ENCODE peak calls at places on chromosomes 4 and X, in six cellular contexts. Q, O, L, A, B and U are unnamed samples.

GRCh38 chr4:152308925-152309324 is 227.0 kb downstream of the FBXW7 start:
- DNase-seq in Q (no peak), O (no peak), L (no peak), A (no peak), B (no peak), U (no peak)

GRCh38 chr4:74394476-74395136 is 29.7 kb downstream of the EREG start:
- DNase-seq in Q (no peak), O (peak; percentile 79), L (no peak), A (no peak), B (peak; percentile 27), U (no peak)

GRCh38 chr4:139242511-139243051 is 37.4 kb downstream of the MGARP start:
- DNase-seq in Q (no peak), O (peak; percentile 62), L (no peak), A (no peak), B (no peak), U (no peak)

GRCh38 chrX:85375333-85375738 is 4.1 kb downstream of the POF1B start:
- DNase-seq in Q (no peak), O (no peak), L (peak; percentile 20), A (no peak), B (no peak), U (peak; percentile 23)

GRCh38 chr4:134122903-134123302 is 78.7 kb downstream of the PABPC4L start:
- DNase-seq in Q (no peak), O (no peak), L (no peak), A (no peak), B (no peak), U (no peak)

GRCh38 chr4:113968473-113968872 is 11.0 kb downstream of the ARSJ start:
- DNase-seq in Q (no peak), O (no peak), L (no peak), A (no peak), B (no peak), U (no peak)

GRCh38 chr4:154616731-154617130 is 4.3 kb upstream of the FGG start:
- DNase-seq in Q (no peak), O (no peak), L (no peak), A (no peak), B (no peak), U (no peak)

GRCh38 chr4:158817562-158818370 is 48.9 kb downstream of the FNIP2 start:
- DNase-seq in Q (no peak), O (no peak), L (no peak), A (no peak), B (no peak), U (no peak)

GRCh38 chrX:8704184-8704583 is 27.8 kb downstream of the ANOS1 start:
- DNase-seq in Q (no peak), O (no peak), L (no peak), A (no peak), B (no peak), U (no peak)

GRCh38 chrX:110491846-110492620 is 133.4 kb downstream of the RTL9 start:
- DNase-seq in Q (no peak), O (no peak), L (no peak), A (no peak), B (no peak), U (no peak)

GRCh38 chr4:85153221-85153620 is 186.7 kb upstream of the WDFY3 start:
- DNase-seq in Q (no peak), O (no peak), L (no peak), A (no peak), B (no peak), U (no peak)

GRCh38 chrX:103918050-103918449 is 44.4 kb upstream of the TMSB15B start:
- DNase-seq in Q (peak; percentile 43), O (peak; percentile 68), L (peak; percentile 67), A (peak; percentile 19), B (peak; percentile 37), U (peak; percentile 72)

GRCh38 chr4:8644461-8644891 is 51.9 kb downstream of the CPZ start:
- DNase-seq in Q (peak; percentile 12), O (no peak), L (no peak), A (no peak), B (no peak), U (no peak)

GRCh38 chr4:142293536-142293935 is 552.6 kb downstream of the INPP4B start:
- DNase-seq in Q (no peak), O (peak; percentile 80), L (no peak), A (no peak), B (no peak), U (no peak)

GRCh38 chrX:109155161-109155560 is 326.7 kb downstream of the GUCY2F start:
- DNase-seq in Q (no peak), O (no peak), L (no peak), A (no peak), B (no peak), U (no peak)

GRCh38 chrX:110142096-110142495 is 139.2 kb downstream of the TMEM164 start:
- DNase-seq in Q (no peak), O (no peak), L (no peak), A (no peak), B (no peak), U (no peak)

GRCh38 chrX:21153503-21153902 is 220.7 kb upstream of the CNKSR2 start:
- DNase-seq in Q (no peak), O (peak; percentile 4), L (no peak), A (no peak), B (no peak), U (no peak)

GRCh38 chr4:48565362-48566083 is 75.5 kb downstream of the ZAR1 start:
- DNase-seq in Q (no peak), O (no peak), L (no peak), A (no peak), B (no peak), U (no peak)

GRCh38 chr4:4694296-4694772 is 152.5 kb upstream of the STX18 start:
- DNase-seq in Q (no peak), O (peak; percentile 23), L (peak; percentile 18), A (no peak), B (peak; percentile 54), U (no peak)

GRCh38 chr4:175954685-175955084 is 111.0 kb upstream of the WDR17 start:
- DNase-seq in Q (no peak), O (no peak), L (no peak), A (no peak), B (no peak), U (no peak)
- TF ChIP-seq CTCF in Q (no peak), O (no peak), L (no peak), A (no peak), B (no peak), U (no peak)

DNA sequence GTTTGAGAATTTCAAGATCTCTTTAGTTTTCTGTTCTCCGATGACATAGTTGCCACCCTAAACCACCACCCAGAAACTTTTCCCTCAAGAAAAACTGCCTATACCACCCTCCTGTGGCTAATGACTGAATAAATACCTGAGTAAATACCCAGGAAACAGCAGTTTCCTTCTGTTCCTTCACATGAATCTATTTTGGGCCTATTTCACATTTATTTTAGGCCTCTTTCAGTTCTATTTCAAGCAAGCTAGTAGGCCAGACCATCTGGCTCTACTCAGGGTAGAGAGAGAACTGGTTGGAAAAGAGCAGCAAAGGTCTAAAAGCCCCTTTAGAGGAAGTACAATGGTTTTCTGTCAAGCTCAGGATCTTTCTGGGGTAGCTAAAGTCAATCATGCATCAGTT is 23.4 kb downstream of the ARHGEF9 start:
- DNase-seq in Q (no peak), O (no peak), L (no peak), A (no peak), B (no peak), U (no peak)
- TF ChIP-seq CTCF in Q (peak; percentile 14), O (no peak), L (no peak), A (no peak), B (no peak), U (no peak)

GRCh38 chr4:161320377-161320776 is 843.4 kb downstream of the FSTL5 start:
- DNase-seq in Q (no peak), O (no peak), L (peak; percentile 2), A (no peak), B (peak; percentile 1), U (peak; percentile 19)
- TF ChIP-seq CTCF in Q (peak; percentile 31), O (peak; percentile 9), L (peak; percentile 48), A (no peak), B (no peak), U (peak; percentile 26)

GRCh38 chr4:172543249-172543648 is 625.4 kb upstream of the GALNT7 start:
- DNase-seq in Q (no peak), O (no peak), L (no peak), A (no peak), B (no peak), U (no peak)
- TF ChIP-seq CTCF in Q (no peak), O (no peak), L (no peak), A (no peak), B (no peak), U (no peak)

GRCh38 chr4:2412885-2413716 is 5.3 kb downstream of the ZFYVE28 start:
- DNase-seq in Q (peak; percentile 87), O (peak; percentile 85), L (peak; percentile 84), A (peak; percentile 55), B (peak; percentile 78), U (peak; percentile 88)
- TF ChIP-seq CTCF in Q (peak; percentile 37), O (peak; percentile 62), L (peak; percentile 39), A (no peak), B (peak; percentile 40), U (no peak)

GRCh38 chr4:146288188-146288587 is 73.8 kb downstream of the REELD1 start:
- DNase-seq in Q (no peak), O (no peak), L (no peak), A (no peak), B (no peak), U (no peak)

GRCh38 chr4:146278986-146279385 is 64.6 kb downstream of the REELD1 start:
- DNase-seq in Q (no peak), O (no peak), L (no peak), A (no peak), B (no peak), U (no peak)

GRCh38 chr4:146283758-146284651 is 69.7 kb downstream of the REELD1 start:
- DNase-seq in Q (no peak), O (no peak), L (no peak), A (no peak), B (no peak), U (no peak)

GRCh38 chr4:146282662-146283061 is 68.3 kb downstream of the REELD1 start:
- DNase-seq in Q (no peak), O (no peak), L (no peak), A (no peak), B (no peak), U (no peak)
- TF ChIP-seq CTCF in Q (no peak), O (no peak), L (no peak), A (no peak), B (no peak), U (no peak)